ENCODE peak calls at places on chromosomes 13 and 19, in ten cellular contexts. One of them, this sample, is unnamed.
A peak's percentile ranks its signal among the peaks of the same experiment; 100 is the strongest.

GRCh38 chr13:22897571-22898314 is 283.0 kb upstream of the SGCG start:
- DNase-seq in tibial nerve: no peak
- DNase-seq in mucosa of descending colon: no peak
- DNase-seq in heart left ventricle: no peak
- DNase-seq in aorta: no peak
- DNase-seq in heart right ventricle: no peak
- DNase-seq in neuronal stem cell: no peak
- DNase-seq in IMR-90: no peak
- DNase-seq in uterus: no peak
- DNase-seq in tibial artery: no peak
- DNase-seq in this sample: no peak

GRCh38 chr13:81821259-81821658 is 1480.3 kb upstream of the SPRY2 start:
- DNase-seq in tibial artery: no peak
- DNase-seq in uterus: no peak
- DNase-seq in heart left ventricle: no peak
- DNase-seq in IMR-90: no peak
- DNase-seq in heart right ventricle: no peak
- DNase-seq in mucosa of descending colon: no peak
- DNase-seq in tibial nerve: no peak
- DNase-seq in aorta: peak; percentile 60
- DNase-seq in neuronal stem cell: no peak
- DNase-seq in this sample: no peak

GRCh38 chr13:102347490-102347889 is 54.4 kb downstream of the FGF14 start:
- DNase-seq in heart right ventricle: no peak
- DNase-seq in uterus: no peak
- DNase-seq in IMR-90: no peak
- DNase-seq in tibial artery: no peak
- DNase-seq in aorta: no peak
- DNase-seq in neuronal stem cell: no peak
- DNase-seq in tibial nerve: no peak
- DNase-seq in heart left ventricle: no peak
- DNase-seq in mucosa of descending colon: no peak
- DNase-seq in this sample: no peak

GRCh38 chr13:48214519-48215121 is 18.4 kb upstream of the ITM2B start:
- DNase-seq in neuronal stem cell: no peak
- DNase-seq in uterus: no peak
- DNase-seq in aorta: no peak
- DNase-seq in tibial nerve: no peak
- DNase-seq in heart right ventricle: no peak
- DNase-seq in heart left ventricle: no peak
- DNase-seq in tibial artery: no peak
- DNase-seq in IMR-90: no peak
- DNase-seq in mucosa of descending colon: no peak
- DNase-seq in this sample: no peak

GRCh38 chr13:60074397-60074796 is 89.3 kb downstream of the DIAPH3 start:
- DNase-seq in uterus: no peak
- DNase-seq in mucosa of descending colon: no peak
- DNase-seq in heart left ventricle: no peak
- DNase-seq in tibial artery: no peak
- DNase-seq in tibial nerve: no peak
- DNase-seq in aorta: no peak
- DNase-seq in heart right ventricle: no peak
- DNase-seq in IMR-90: peak; percentile 50
- DNase-seq in neuronal stem cell: no peak
- DNase-seq in this sample: no peak

GRCh38 chr13:30308548-30308947 is 1.2 kb upstream of the KATNAL1 start:
- DNase-seq in heart right ventricle: no peak
- DNase-seq in heart left ventricle: no peak
- DNase-seq in tibial nerve: no peak
- DNase-seq in neuronal stem cell: no peak
- DNase-seq in IMR-90: peak; percentile 41
- DNase-seq in tibial artery: no peak
- DNase-seq in uterus: no peak
- DNase-seq in mucosa of descending colon: no peak
- DNase-seq in aorta: no peak
- DNase-seq in this sample: no peak

GRCh38 chr19:51203941-51204720 is 20.7 kb upstream of the CD33 start:
- DNase-seq in aorta: peak; percentile 27
- DNase-seq in heart right ventricle: no peak
- DNase-seq in mucosa of descending colon: no peak
- DNase-seq in tibial nerve: no peak
- DNase-seq in neuronal stem cell: no peak
- DNase-seq in uterus: no peak
- DNase-seq in tibial artery: peak; percentile 45
- DNase-seq in heart left ventricle: no peak
- DNase-seq in IMR-90: no peak
- DNase-seq in this sample: no peak

GRCh38 chr19:40693150-40693788 is 2.8 kb upstream of the NUMBL start:
- DNase-seq in uterus: no peak
- DNase-seq in mucosa of descending colon: no peak
- DNase-seq in IMR-90: no peak
- DNase-seq in heart right ventricle: no peak
- DNase-seq in heart left ventricle: no peak
- DNase-seq in tibial nerve: no peak
- DNase-seq in tibial artery: no peak
- DNase-seq in neuronal stem cell: no peak
- DNase-seq in aorta: no peak
- DNase-seq in this sample: no peak

GRCh38 chr19:2053601-2054389 is 2.8 kb upstream of the MKNK2 start:
- DNase-seq in IMR-90: peak; percentile 23
- DNase-seq in tibial nerve: no peak
- DNase-seq in heart right ventricle: peak; percentile 84
- DNase-seq in mucosa of descending colon: peak; percentile 75
- DNase-seq in aorta: no peak
- DNase-seq in uterus: peak; percentile 89
- DNase-seq in tibial artery: peak; percentile 72
- DNase-seq in heart left ventricle: peak; percentile 78
- DNase-seq in neuronal stem cell: no peak
- DNase-seq in this sample: no peak

GRCh38 chr13:32086366-32086765 is 54.8 kb downstream of the FRY start:
- DNase-seq in heart right ventricle: no peak
- DNase-seq in uterus: peak; percentile 27
- DNase-seq in heart left ventricle: no peak
- DNase-seq in tibial nerve: no peak
- DNase-seq in aorta: no peak
- DNase-seq in mucosa of descending colon: no peak
- DNase-seq in neuronal stem cell: no peak
- DNase-seq in IMR-90: peak; percentile 31
- DNase-seq in tibial artery: no peak
- DNase-seq in this sample: no peak

GRCh38 chr13:77786888-77787287 is 89.4 kb downstream of the SLAIN1 start:
- DNase-seq in tibial artery: no peak
- DNase-seq in heart left ventricle: no peak
- DNase-seq in heart right ventricle: no peak
- DNase-seq in neuronal stem cell: no peak
- DNase-seq in mucosa of descending colon: no peak
- DNase-seq in IMR-90: no peak
- DNase-seq in uterus: no peak
- DNase-seq in tibial nerve: no peak
- DNase-seq in aorta: no peak
- DNase-seq in this sample: no peak

GRCh38 chr13:93603043-93603442 is 376.4 kb downstream of the GPC6 start:
- DNase-seq in IMR-90: peak; percentile 82
- DNase-seq in tibial nerve: no peak
- DNase-seq in tibial artery: no peak
- DNase-seq in neuronal stem cell: no peak
- DNase-seq in heart left ventricle: no peak
- DNase-seq in uterus: no peak
- DNase-seq in heart right ventricle: no peak
- DNase-seq in aorta: peak; percentile 61
- DNase-seq in mucosa of descending colon: no peak
- DNase-seq in this sample: no peak

DNA sequence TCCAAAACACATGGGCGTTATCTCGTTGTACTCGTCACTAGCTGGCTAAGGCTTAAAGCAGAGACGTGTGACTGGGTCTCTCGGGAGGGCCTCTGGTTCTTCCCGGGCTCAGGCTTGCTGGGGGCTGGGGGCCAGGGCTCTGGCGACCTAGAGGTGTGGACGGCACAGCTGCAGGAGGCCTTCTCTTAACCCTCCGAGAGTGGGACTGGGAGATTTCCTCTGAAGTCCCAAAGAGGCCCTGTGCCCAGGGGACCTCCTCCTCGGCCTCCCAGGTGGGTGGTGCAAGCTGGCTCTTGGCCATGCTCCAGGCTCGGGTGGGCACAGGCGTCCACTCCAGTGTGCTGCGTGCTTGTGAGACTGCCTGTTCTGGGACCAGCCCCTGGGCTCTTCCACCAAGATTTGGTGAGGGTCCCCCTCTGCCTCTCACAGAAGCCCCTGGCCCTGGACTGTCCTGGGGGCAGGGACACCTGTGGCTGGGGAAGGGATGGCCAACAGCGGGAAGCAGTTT is 2.2 kb downstream of the CAPS start:
- DNase-seq in heart right ventricle: no peak
- DNase-seq in neuronal stem cell: no peak
- DNase-seq in tibial artery: no peak
- DNase-seq in mucosa of descending colon: no peak
- DNase-seq in heart left ventricle: no peak
- DNase-seq in aorta: peak; percentile 66
- DNase-seq in IMR-90: no peak
- DNase-seq in uterus: no peak
- DNase-seq in tibial nerve: no peak
- DNase-seq in this sample: no peak
- H3K36me3 ChIP-seq in heart right ventricle: peaks cover 17% of the 10 kb centered on the region
- H3K36me3 ChIP-seq in neuronal stem cell: peaks cover 70% of the 10 kb centered on the region
- H3K36me3 ChIP-seq in tibial artery: peaks cover 64% of the 10 kb centered on the region
- H3K36me3 ChIP-seq in mucosa of descending colon: no peaks in the 10 kb centered on the region
- H3K36me3 ChIP-seq in heart left ventricle: no peaks in the 10 kb centered on the region
- H3K36me3 ChIP-seq in aorta: peaks cover 6% of the 10 kb centered on the region
- H3K36me3 ChIP-seq in IMR-90: peaks cover 61% of the 10 kb centered on the region
- H3K36me3 ChIP-seq in uterus: no peaks in the 10 kb centered on the region
- H3K36me3 ChIP-seq in tibial nerve: peaks cover 66% of the 10 kb centered on the region
- H3K36me3 ChIP-seq in this sample: peaks cover 46% of the 10 kb centered on the region

DNA sequence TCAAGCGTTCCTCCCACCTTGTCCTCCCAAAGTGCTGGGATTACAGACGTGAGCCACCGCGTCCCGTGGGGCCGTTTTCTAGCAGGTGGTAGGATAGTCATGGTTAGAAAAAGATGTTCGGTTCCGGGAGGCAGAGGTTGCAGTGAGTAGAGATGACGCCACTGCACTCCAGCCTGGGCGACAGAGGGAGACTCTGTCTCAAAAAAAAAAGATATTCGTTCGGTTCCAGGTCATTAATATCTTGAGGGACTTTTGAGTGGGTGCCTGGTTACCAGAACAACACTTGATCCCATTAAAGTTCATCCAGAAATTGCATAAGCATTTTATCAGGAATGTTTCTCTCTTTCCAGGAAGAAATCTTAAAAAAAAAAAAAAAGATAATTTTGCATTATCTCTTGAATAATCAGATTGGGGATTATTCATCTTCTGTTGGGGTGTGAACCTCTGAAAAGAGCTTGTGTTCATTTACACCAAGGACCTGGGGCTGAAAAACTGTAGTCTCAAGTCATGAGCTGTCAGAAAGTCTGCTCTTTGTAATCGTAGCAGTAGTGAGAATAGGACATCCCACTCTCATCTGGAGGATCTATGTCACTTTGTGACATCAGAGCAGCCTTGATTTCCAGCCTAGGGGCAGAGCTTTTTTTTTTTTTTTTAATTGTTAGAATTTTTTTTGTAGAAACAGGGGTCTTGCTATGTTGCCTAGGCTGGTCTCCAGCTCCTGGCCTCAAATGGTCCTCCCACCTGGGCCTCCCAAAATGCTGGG is 1.0 kb upstream of the ETHE1 start:
- DNase-seq in heart right ventricle: no peak
- DNase-seq in tibial artery: peak; percentile 69
- DNase-seq in neuronal stem cell: no peak
- DNase-seq in mucosa of descending colon: peak; percentile 57
- DNase-seq in heart left ventricle: no peak
- DNase-seq in IMR-90: no peak
- DNase-seq in tibial nerve: peak; percentile 24
- DNase-seq in uterus: peak; percentile 58
- DNase-seq in aorta: peak; percentile 80
- DNase-seq in this sample: no peak
- H3K4me3 ChIP-seq in heart right ventricle: peak overlapping the region; percentile 84
- H3K4me3 ChIP-seq in tibial artery: peak overlapping the region; percentile 94
- H3K4me3 ChIP-seq in neuronal stem cell: no peak overlapping the region
- H3K4me3 ChIP-seq in mucosa of descending colon: no peak overlapping the region
- H3K4me3 ChIP-seq in heart left ventricle: peak overlapping the region; percentile 98
- H3K4me3 ChIP-seq in IMR-90: no peak overlapping the region
- H3K4me3 ChIP-seq in tibial nerve: no peak overlapping the region
- H3K4me3 ChIP-seq in uterus: peak overlapping the region; percentile 90
- H3K4me3 ChIP-seq in aorta: no peak overlapping the region
- H3K4me3 ChIP-seq in this sample: no peak overlapping the region

DNA sequence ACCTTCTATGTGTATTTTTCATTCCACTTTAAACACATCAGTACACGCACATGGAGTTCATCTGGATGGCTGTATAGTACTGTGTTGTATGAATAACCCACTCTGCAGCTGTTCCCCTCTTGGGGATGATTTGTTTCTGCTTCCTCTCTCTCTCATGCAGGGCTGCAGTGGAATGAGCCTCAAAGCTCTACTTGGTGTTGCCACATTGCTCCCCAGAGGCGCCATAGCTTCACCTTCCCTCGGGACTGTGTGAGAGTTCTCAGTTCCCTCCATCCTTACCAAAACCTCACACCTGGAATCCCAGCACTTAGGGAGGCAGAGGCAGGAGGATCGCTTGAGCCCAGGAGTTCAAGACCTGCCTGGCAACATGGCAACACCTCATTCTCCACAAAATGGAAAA is 28.4 kb upstream of the GPR183 start:
- DNase-seq in heart right ventricle: no peak
- DNase-seq in neuronal stem cell: no peak
- DNase-seq in aorta: no peak
- DNase-seq in IMR-90: no peak
- DNase-seq in heart left ventricle: no peak
- DNase-seq in tibial nerve: no peak
- DNase-seq in uterus: no peak
- DNase-seq in tibial artery: no peak
- DNase-seq in mucosa of descending colon: no peak
- DNase-seq in this sample: no peak
- H3K4me1 ChIP-seq in heart right ventricle: no peaks in the 10 kb centered on the region
- H3K4me1 ChIP-seq in neuronal stem cell: no peaks in the 10 kb centered on the region
- H3K4me1 ChIP-seq in aorta: no peaks in the 10 kb centered on the region
- H3K4me1 ChIP-seq in IMR-90: peaks cover 5% of the 10 kb centered on the region
- H3K4me1 ChIP-seq in heart left ventricle: no peaks in the 10 kb centered on the region
- H3K4me1 ChIP-seq in tibial nerve: no peaks in the 10 kb centered on the region
- H3K4me1 ChIP-seq in uterus: no peaks in the 10 kb centered on the region
- H3K4me1 ChIP-seq in tibial artery: no peaks in the 10 kb centered on the region
- H3K4me1 ChIP-seq in mucosa of descending colon: no peaks in the 10 kb centered on the region
- H3K4me1 ChIP-seq in this sample: peaks cover 68% of the 10 kb centered on the region

DNA sequence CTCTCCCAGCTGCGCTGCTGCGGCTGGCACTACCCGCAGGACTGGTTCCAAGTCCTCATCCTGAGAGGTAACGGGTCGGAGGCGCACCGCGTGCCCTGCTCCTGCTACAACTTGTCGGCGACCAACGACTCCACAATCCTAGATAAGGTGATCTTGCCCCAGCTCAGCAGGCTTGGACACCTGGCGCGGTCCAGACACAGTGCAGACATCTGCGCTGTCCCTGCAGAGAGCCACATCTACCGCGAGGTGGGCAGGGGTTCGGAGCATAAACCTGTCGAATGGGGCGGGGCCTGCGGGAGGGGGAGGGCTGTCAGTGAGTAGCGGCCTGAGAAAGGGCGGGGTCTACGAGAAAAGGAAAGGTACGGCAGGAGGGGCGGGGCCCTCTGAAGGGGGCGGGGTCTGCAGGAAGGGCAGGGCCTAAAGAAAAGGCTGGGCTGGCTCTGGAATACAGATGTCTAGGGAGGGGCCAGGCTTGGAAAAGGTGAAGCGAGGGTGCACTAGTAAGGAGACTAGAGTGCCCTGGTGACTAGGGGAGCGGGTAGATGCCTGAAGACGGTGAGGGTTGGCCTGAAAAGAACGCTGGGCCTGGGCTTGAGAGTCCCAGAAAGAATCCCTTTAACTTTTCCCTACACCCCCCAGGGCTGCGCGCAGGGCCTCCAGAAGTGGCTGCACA is 3.6 kb downstream of the CD37 start:
- DNase-seq in neuronal stem cell: peak; percentile 75
- DNase-seq in tibial artery: peak; percentile 90
- DNase-seq in heart left ventricle: peak; percentile 69
- DNase-seq in mucosa of descending colon: peak; percentile 93
- DNase-seq in heart right ventricle: peak; percentile 73
- DNase-seq in tibial nerve: peak; percentile 29
- DNase-seq in IMR-90: no peak
- DNase-seq in aorta: peak; percentile 88
- DNase-seq in uterus: peak; percentile 75
- DNase-seq in this sample: no peak
- H3K36me3 ChIP-seq in neuronal stem cell: peaks cover 96% of the 10 kb centered on the region
- H3K36me3 ChIP-seq in tibial artery: peaks cover 27% of the 10 kb centered on the region
- H3K36me3 ChIP-seq in heart left ventricle: no peaks in the 10 kb centered on the region
- H3K36me3 ChIP-seq in mucosa of descending colon: no peaks in the 10 kb centered on the region
- H3K36me3 ChIP-seq in heart right ventricle: peaks cover 8% of the 10 kb centered on the region
- H3K36me3 ChIP-seq in tibial nerve: peaks cover 32% of the 10 kb centered on the region
- H3K36me3 ChIP-seq in IMR-90: peaks cover 39% of the 10 kb centered on the region
- H3K36me3 ChIP-seq in aorta: no peaks in the 10 kb centered on the region
- H3K36me3 ChIP-seq in uterus: no peaks in the 10 kb centered on the region
- H3K36me3 ChIP-seq in this sample: peaks cover 7% of the 10 kb centered on the region

This sample was measured in CD4-positive, alpha-beta memory T cell.